ENCODE peak calls at places on chromosomes 4 and X, in eight cellular contexts. K is ovary, J is body of pancreas, X is breast epithelium, Y is tibial nerve, T is K562, O is H54, A is endothelial cell of umbilical vein. C is an unnamed sample.

GRCh38 chrX:147848009-147848408 is 63.7 kb upstream of the FMR1 start:
- DNase-seq in A (no peak), K (peak), X (no peak), Y (no peak), T (no peak), J (no peak), O (no peak), C (no peak)

GRCh38 chr4:55008166-55009056 is 117.0 kb downstream of the KDR start:
- DNase-seq in X (no peak), Y (no peak), O (peak), J (no peak), T (peak), K (peak), A (peak), C (peak)

GRCh38 chr4:40614031-40614430 is 15.6 kb downstream of the RBM47 start:
- DNase-seq in X (no peak), J (no peak), A (no peak), K (no peak), T (no peak), O (no peak), Y (no peak), C (no peak)

GRCh38 chr4:4480685-4481393 is 61.0 kb downstream of the STX18 start:
- DNase-seq in X (no peak), T (no peak), O (no peak), J (no peak), K (no peak), Y (no peak), A (peak), C (no peak)

GRCh38 chr4:98754736-98755135 is 96.3 kb upstream of the TSPAN5 start:
- DNase-seq in K (no peak), A (peak), J (no peak), T (no peak), Y (no peak), O (no peak), X (no peak), C (no peak)

GRCh38 chrX:45295587-45295986 is 94.9 kb upstream of the DIPK2B start:
- DNase-seq in X (no peak), Y (no peak), O (no peak), K (no peak), J (no peak), T (no peak), A (peak), C (no peak)

GRCh38 chr4:101191302-101192098 is 155.8 kb downstream of the PPP3CA start:
- DNase-seq in X (peak), J (peak), A (peak), O (no peak), Y (peak), K (peak), T (no peak), C (no peak)

GRCh38 chr4:38166082-38166481 is 205.9 kb downstream of the PTTG2 start:
- DNase-seq in Y (no peak), X (no peak), K (no peak), T (no peak), A (no peak), O (no peak), J (no peak), C (no peak)

GRCh38 chr4:94412019-94413017 is 39.4 kb upstream of the PDLIM5 start:
- DNase-seq in J (no peak), Y (no peak), T (peak), K (no peak), O (no peak), A (peak), X (no peak), C (no peak)

GRCh38 chrX:24760601-24761000 is 66.9 kb downstream of the POLA1 start:
- DNase-seq in X (no peak), K (no peak), T (no peak), O (no peak), Y (no peak), A (no peak), J (no peak), C (no peak)

GRCh38 chrX:153981771-153982533 is 9.4 kb downstream of the TMEM187 start:
- DNase-seq in T (no peak), O (no peak), X (no peak), K (peak), A (no peak), Y (peak), J (no peak), C (peak)

GRCh38 chr4:97911236-97911906 is 231.9 kb downstream of the STPG2 start:
- DNase-seq in A (no peak), O (no peak), J (no peak), Y (no peak), K (no peak), X (no peak), T (no peak), C (no peak)

GRCh38 chr4:155960522-155960921 is 6.9 kb upstream of the CTSO start:
- DNase-seq in X (no peak), Y (peak), O (no peak), A (no peak), K (no peak), J (no peak), T (no peak), C (no peak)

GRCh38 chrX:125605145-125605544 is 285.5 kb downstream of the TEX13C start:
- DNase-seq in T (no peak), A (no peak), Y (no peak), O (no peak), X (no peak), J (no peak), K (no peak), C (no peak)

GRCh38 chrX:34656467-34656841 is 631 bp downstream of the TMEM47 start:
- DNase-seq in Y (no peak), X (no peak), O (no peak), T (no peak), A (peak), K (peak), J (no peak), C (no peak)

GRCh38 chrX:28586891-28587635 is at the start of gene IL1RAPL1:
- DNase-seq in X (no peak), J (no peak), O (no peak), A (peak), Y (no peak), K (peak), T (no peak), C (no peak)

GRCh38 chrX:93874554-93874953 is 200.5 kb downstream of the FAM133A start:
- DNase-seq in Y (peak), O (peak), A (no peak), X (no peak), T (peak), J (peak), K (no peak), C (peak)

GRCh38 chr4:155675709-155676429 is 9.2 kb downstream of the GUCY1A1 start:
- DNase-seq in J (no peak), T (no peak), K (no peak), A (no peak), Y (no peak), O (no peak), X (no peak), C (no peak)

GRCh38 chr4:153346563-153346962 is 2.1 kb downstream of the MND1 start:
- DNase-seq in X (no peak), O (no peak), Y (no peak), A (no peak), T (peak), J (no peak), K (no peak), C (no peak)

GRCh38 chrX:119622356-119623232 is 16.4 kb upstream of the NKRF start:
- DNase-seq in A (peak), X (no peak), K (no peak), T (no peak), Y (no peak), J (peak), O (no peak), C (no peak)

GRCh38 chrX:151982217-151982616 is 7.7 kb upstream of the GABRE start:
- DNase-seq in Y (no peak), X (no peak), J (no peak), A (peak), K (no peak), T (peak), O (no peak), C (no peak)

GRCh38 chrX:64975989-64976672 is at the start of gene ZC4H2:
- DNase-seq in T (peak), O (peak), J (peak), A (peak), K (peak), X (peak), Y (peak), C (peak)

GRCh38 chrX:39753296-39753996 is 344.3 kb downstream of the BCOR start:
- DNase-seq in K (no peak), O (no peak), T (peak), Y (no peak), A (peak), J (peak), X (no peak), C (peak)

GRCh38 chr4:169201144-169202124 is 69.3 kb downstream of the SH3RF1 start:
- DNase-seq in X (no peak), K (no peak), A (peak), T (no peak), J (no peak), Y (no peak), O (no peak), C (no peak)

GRCh38 chr4:1345905-1346780 is 865 bp upstream of the UVSSA start:
- DNase-seq in T (peak), Y (peak), X (peak), A (peak), J (peak), O (peak), K (peak), C (peak)

GRCh38 chrX:30620125-30620524 is 33.1 kb upstream of the GK start:
- DNase-seq in J (no peak), Y (no peak), A (no peak), K (no peak), O (no peak), X (no peak), T (no peak), C (no peak)

GRCh38 chr4:159159611-159160010 is 56.7 kb downstream of the RAPGEF2 start:
- DNase-seq in O (no peak), Y (no peak), A (peak), X (no peak), J (no peak), K (no peak), T (no peak), C (no peak)

GRCh38 chr4:184424993-184425758 is 49.2 kb downstream of the IRF2 start:
- DNase-seq in X (peak), A (no peak), J (no peak), Y (no peak), K (no peak), T (no peak), O (no peak), C (no peak)

GRCh38 chr4:105350859-105351494 is 122.9 kb downstream of the PPA2 start:
- DNase-seq in O (no peak), A (peak), K (no peak), T (no peak), X (no peak), Y (no peak), J (no peak), C (no peak)

GRCh38 chrX:8034058-8034457 is 106.8 kb upstream of the PNPLA4 start:
- DNase-seq in K (no peak), J (no peak), A (no peak), Y (no peak), T (no peak), X (no peak), O (no peak), C (no peak)

GRCh38 chr4:1873776-1874175 is 2.6 kb downstream of the NSD2 start:
- DNase-seq in Y (no peak), A (no peak), K (no peak), O (no peak), T (no peak), X (no peak), J (no peak), C (no peak)

GRCh38 chr4:1506956-1507721 is 100.9 kb upstream of the NKX1-1 start:
- DNase-seq in J (no peak), O (no peak), Y (no peak), K (no peak), X (peak), A (no peak), T (no peak), C (no peak)

GRCh38 chr4:18103876-18104275 is 82.3 kb upstream of the LCORL start:
- DNase-seq in A (no peak), T (no peak), O (no peak), Y (no peak), K (no peak), X (no peak), J (no peak), C (no peak)

GRCh38 chrX:40644821-40645358 is 2.5 kb downstream of the CXorf38 start:
- DNase-seq in O (peak), Y (peak), A (peak), K (peak), T (peak), J (peak), X (no peak), C (peak)

GRCh38 chr4:139202984-139203383 is 26.0 kb upstream of the ELF2 start:
- DNase-seq in Y (no peak), J (no peak), T (peak), X (no peak), A (no peak), K (no peak), O (no peak), C (no peak)

GRCh38 chr4:56976283-56976877 is 1.0 kb downstream of the NOA1 start:
- DNase-seq in K (peak), O (no peak), J (no peak), Y (no peak), X (no peak), T (peak), A (peak), C (peak)

GRCh38 chr4:56979674-56980073 is 978 bp downstream of the POLR2B start:
- DNase-seq in Y (no peak), X (no peak), J (peak), A (peak), K (no peak), O (no peak), T (peak), C (peak)

GRCh38 chr4:56978750-56979303 is at the start of gene POLR2B:
- DNase-seq in O (peak), K (peak), Y (peak), J (peak), X (peak), T (peak), A (peak), C (peak)

GRCh38 chr4:56976878-56977320 is 507 bp downstream of the NOA1 start:
- DNase-seq in O (no peak), A (peak), T (peak), K (peak), J (peak), Y (no peak), X (peak), C (peak)

DNA sequence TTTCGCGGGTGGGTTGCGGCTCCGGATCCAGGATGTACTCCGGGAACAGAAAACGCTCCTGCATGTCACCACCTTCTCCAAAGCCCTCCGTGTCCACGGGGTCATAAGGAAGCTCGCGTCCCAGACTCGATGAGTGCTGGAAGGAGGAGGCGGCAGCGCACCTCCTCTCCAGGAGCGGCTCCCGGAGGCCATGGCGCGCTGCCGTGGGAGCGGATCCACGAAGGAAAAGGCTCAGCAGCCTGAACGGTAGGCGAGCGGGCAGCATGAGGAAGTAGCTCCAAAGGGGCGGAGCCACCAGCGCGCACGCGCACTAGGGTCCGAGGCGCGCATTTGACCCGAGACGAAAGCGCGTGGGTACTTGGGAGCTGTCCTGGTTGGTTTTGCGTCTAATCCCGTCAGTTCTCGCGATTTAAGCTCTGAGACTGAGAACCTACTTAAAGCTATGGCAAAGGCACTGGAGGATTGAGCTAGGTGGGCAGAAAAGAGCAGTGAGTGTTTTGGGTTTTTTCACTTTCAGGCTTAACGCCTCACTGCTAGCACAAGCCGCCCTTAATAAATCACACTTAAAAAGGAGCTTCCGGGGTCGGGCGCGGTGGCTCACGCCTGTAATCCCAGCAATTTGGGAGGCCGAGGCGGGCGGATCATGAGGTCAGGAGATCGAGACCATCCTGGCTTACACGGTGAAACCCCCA is at the start of gene NOA1:
- DNase-seq in A (peak), K (peak), T (peak), O (peak), Y (peak), J (peak), X (peak), C (peak)
- TF ChIP-seq POLR2A in A (peak), K (peak), T (peak), O (peak), Y (peak), J (peak), X (peak), C (peak)

GRCh38 chrX:15675490-15675921 is 10.9 kb upstream of the CLTRN start:
- DNase-seq in O (peak), K (peak), A (no peak), X (peak), Y (peak), T (peak), J (peak), C (peak)
- TF ChIP-seq POLR2A in O (peak), K (peak), A (no peak), X (peak), Y (peak), T (no peak), J (no peak), C (peak)

GRCh38 chr4:123399638-123400358 is 3.2 kb downstream of the SPRY1 start:
- DNase-seq in J (no peak), Y (peak), T (no peak), K (no peak), X (no peak), O (no peak), A (peak), C (peak)

GRCh38 chr4:123398151-123398802 is 1.7 kb downstream of the SPRY1 start:
- DNase-seq in O (no peak), T (peak), Y (peak), J (peak), A (peak), X (peak), K (peak), C (peak)

GRCh38 chr4:123396294-123397275 is at the start of gene SPRY1:
- DNase-seq in J (peak), O (no peak), X (peak), Y (peak), T (peak), K (peak), A (peak), C (peak)

GRCh38 chr4:123398803-123399637 is 2.4 kb downstream of the SPRY1 start:
- DNase-seq in T (peak), Y (peak), X (no peak), K (peak), J (peak), O (no peak), A (peak), C (peak)

DNA sequence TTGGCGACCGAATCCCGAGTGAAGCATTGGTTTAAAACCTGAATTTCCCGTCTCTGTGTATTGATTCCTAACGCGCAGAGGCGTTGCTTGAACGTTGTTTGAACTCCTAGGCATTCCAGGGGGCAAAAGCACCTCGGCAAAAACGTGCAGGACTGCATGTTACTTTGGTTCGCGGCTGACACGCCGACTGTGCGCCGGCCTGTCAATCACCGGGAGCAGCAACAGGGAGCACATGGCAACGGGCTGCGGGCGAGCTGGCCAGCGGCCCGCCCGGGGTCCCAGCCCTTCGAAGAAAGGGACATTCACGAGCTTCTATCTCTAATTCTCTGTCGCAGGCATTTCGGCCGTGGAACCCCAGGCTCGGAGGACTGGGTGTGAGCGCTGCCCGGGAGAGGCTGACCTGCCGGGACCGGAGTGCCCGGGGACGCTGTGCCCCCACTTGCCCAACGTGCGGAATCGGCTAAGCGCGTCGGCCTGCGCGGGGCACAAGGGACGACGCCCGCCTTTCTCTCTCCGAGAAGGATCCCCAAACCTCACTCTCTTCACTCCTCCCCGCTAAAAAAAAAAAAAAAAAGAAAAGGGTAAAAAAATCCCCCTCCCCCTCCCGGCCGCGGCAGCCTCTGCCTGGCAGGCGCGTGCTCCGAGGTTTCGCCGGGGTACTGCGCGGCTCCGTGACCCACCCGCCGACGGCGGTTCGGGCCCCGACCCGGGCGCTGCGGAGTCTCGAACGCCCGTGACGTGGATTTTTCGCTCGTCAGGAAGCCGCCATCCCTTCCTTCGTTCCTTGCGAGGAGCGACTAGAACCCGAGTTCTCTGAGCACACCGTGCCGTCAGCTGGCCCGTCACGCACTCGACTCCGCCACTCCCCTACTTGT is 918 bp downstream of the SPRY1 start:
- DNase-seq in J (peak), K (peak), Y (peak), T (peak), X (no peak), O (no peak), A (peak), C (peak)
- TF ChIP-seq POLR2A in J (no peak), K (no peak), Y (no peak), T (no peak), X (no peak), O (no peak), A (no peak), C (no peak)

GRCh38 chrX:49919617-49920016 is 2.8 kb upstream of the CLCN5 start:
- DNase-seq in A (peak), O (no peak), J (peak), T (peak), X (no peak), Y (peak), K (peak), C (peak)

GRCh38 chrX:49921109-49921508 is 1.3 kb upstream of the CLCN5 start:
- DNase-seq in A (no peak), X (no peak), O (no peak), T (peak), J (no peak), Y (no peak), K (no peak), C (peak)

DNA sequence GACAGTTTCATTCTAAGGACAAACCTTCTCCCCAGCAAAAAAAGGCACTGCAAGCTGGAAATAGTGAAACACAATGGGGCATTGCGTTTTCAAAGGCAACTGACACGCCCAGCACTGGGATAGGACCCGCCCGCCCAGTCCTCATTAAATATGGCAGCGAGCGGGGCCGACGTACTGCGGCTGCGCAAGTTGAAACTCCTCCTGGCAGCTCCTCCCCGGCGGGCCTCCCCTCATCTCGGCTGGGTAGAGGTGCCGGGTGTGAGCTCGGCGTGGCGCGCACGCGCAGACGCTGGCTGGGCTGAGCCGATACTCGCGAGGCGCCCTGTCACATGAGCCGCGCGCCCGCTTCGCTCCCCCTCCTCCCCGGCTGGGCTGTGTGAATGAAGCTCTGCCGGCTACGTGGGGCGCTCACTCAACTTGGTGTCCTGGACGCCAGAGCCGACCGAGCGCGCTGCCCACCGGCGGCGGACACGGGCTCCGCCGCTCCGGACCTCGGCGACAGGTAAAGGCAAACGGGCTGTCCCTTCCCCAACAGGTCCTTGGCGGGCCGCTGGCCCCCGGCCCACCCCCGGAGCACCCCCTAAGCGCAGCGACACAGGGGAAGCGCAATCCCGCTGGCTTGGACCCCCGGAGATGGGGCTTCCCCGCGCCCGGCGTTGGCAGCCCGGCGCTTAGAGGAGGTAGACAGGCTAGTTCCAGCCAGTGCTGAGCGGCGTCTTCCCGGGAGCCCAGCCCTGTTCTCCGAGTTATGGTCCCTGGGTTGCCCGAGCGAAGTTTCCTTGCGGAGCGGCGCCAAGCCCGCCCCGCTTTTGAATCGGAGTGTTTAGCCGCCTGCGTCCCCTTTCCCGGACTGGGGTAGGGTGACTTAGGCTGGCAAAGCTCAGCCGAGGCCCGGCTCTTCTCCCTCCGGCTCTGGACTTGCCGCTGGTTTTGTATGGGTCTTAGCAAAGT is at the start of gene CLCN5:
- DNase-seq in J (peak), T (peak), O (peak), Y (peak), K (peak), A (peak), X (peak), C (peak)
- TF ChIP-seq POLR2A in J (peak), T (peak), O (peak), Y (peak), K (peak), A (peak), X (no peak), C (peak)

C was measured in erythroblast.